ENCODE peak calls at places on chromosomes 16 and 17, in seven cellular contexts. Y, J, G, C, K, P and V are unnamed samples.

GRCh38 chr16:10181196-10182162 is 749 bp downstream of the GRIN2A start:
- DNase-seq in G (peak), P (peak), C (peak), Y (peak), J (peak), K (peak), V (peak)

GRCh38 chr16:75254359-75254837 is 3.0 kb upstream of the BCAR1 start:
- DNase-seq in G (no peak), Y (no peak), J (no peak), P (peak), K (peak), C (peak), V (no peak)

GRCh38 chr16:71369494-71369893 is 11.0 kb downstream of the CALB2 start:
- DNase-seq in C (no peak), P (no peak), K (no peak), G (no peak), Y (no peak), J (no peak), V (no peak)

GRCh38 chr17:21253646-21254441 is 634 bp upstream of the NATD1 start:
- DNase-seq in P (no peak), Y (no peak), G (no peak), C (no peak), K (peak), J (no peak), V (no peak)

GRCh38 chr17:73311428-73311780 is 397 bp downstream of the CDC42EP4 start:
- DNase-seq in J (no peak), Y (no peak), C (no peak), G (no peak), K (peak), P (no peak), V (no peak)

GRCh38 chr16:83715217-83715920 is 92.4 kb upstream of the HSBP1 start:
- DNase-seq in G (no peak), Y (no peak), K (no peak), P (no peak), C (no peak), J (no peak), V (peak)

GRCh38 chr17:19533718-19534561 is at the start of gene SLC47A1:
- DNase-seq in G (peak), C (no peak), Y (peak), P (no peak), J (no peak), K (peak), V (peak)

GRCh38 chr16:9687737-9688319 is 494.4 kb downstream of the GRIN2A start:
- DNase-seq in J (no peak), C (no peak), K (no peak), G (no peak), P (no peak), Y (no peak), V (no peak)

GRCh38 chr17:53150101-53150698 is 672.5 kb upstream of the KIF2B start:
- DNase-seq in Y (peak), P (no peak), K (no peak), J (no peak), C (no peak), G (no peak), V (no peak)

GRCh38 chr17:71427801-71428200 is 693.0 kb upstream of the SOX9 start:
- DNase-seq in K (no peak), C (no peak), Y (no peak), P (no peak), J (no peak), G (no peak), V (no peak)

GRCh38 chr17:28327031-28327607 is 8.1 kb downstream of the TMEM97 start:
- DNase-seq in G (no peak), J (no peak), C (no peak), K (no peak), Y (no peak), P (peak), V (no peak)

GRCh38 chr17:28972437-28972836 is 21.1 kb upstream of the PHF12 start:
- DNase-seq in C (no peak), Y (peak), G (no peak), P (no peak), K (no peak), J (no peak), V (no peak)

GRCh38 chr17:15930426-15930825 is 14.5 kb upstream of the ADORA2B start:
- DNase-seq in J (no peak), C (no peak), Y (no peak), G (no peak), P (no peak), K (no peak), V (no peak)

GRCh38 chr17:292531-293382 is 59.9 kb downstream of the RPH3AL start:
- DNase-seq in P (no peak), G (peak), J (no peak), Y (no peak), C (no peak), K (peak), V (no peak)

GRCh38 chr16:83813818-83814653 is 6.3 kb downstream of the HSBP1 start:
- DNase-seq in J (peak), G (peak), Y (peak), K (no peak), C (peak), P (peak), V (peak)

GRCh38 chr16:19974607-19975006 is 90.0 kb upstream of the GPRC5B start:
- DNase-seq in C (no peak), K (no peak), P (no peak), Y (no peak), J (no peak), G (no peak), V (no peak)

GRCh38 chr16:31711344-31711845 is 162.2 kb upstream of the ZNF267 start:
- DNase-seq in Y (no peak), J (no peak), C (no peak), K (no peak), G (no peak), P (no peak), V (no peak)

DNA sequence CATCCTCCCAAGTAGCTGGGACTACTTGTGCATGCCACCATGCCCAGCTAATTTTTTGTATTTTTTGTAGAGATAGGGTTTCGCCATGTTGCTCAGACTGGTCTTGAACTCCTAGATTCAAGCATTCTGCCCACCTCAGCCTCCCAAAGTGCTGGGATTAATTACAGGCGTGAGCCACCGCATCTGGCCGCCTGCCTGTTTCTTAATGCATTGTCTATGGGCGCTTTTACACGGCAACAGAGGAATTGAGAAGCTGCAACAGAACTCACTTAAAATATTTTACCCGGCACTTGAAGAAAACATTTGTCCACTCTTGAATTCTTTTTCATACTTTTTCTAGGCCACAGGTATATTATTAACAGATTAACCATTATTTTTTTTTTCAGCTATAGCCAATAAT is 9.0 kb upstream of the CEP20 start:
- DNase-seq in Y (no peak), G (no peak), K (no peak), P (no peak), C (no peak), J (no peak), V (no peak)
- H3K4me3 ChIP-seq in Y (no peak), G (no peak), K (no peak), P (no peak), C (no peak), J (no peak), V (no peak)

GRCh38 chr17:82924812-82925211 is 85.0 kb upstream of the ZNF750 start:
- DNase-seq in K (peak), C (no peak), P (no peak), J (no peak), G (no peak), Y (no peak), V (no peak)
- TF ChIP-seq CTCF in K (no peak), C (peak), P (no peak), J (no peak), G (no peak), Y (no peak), V (no peak)

DNA sequence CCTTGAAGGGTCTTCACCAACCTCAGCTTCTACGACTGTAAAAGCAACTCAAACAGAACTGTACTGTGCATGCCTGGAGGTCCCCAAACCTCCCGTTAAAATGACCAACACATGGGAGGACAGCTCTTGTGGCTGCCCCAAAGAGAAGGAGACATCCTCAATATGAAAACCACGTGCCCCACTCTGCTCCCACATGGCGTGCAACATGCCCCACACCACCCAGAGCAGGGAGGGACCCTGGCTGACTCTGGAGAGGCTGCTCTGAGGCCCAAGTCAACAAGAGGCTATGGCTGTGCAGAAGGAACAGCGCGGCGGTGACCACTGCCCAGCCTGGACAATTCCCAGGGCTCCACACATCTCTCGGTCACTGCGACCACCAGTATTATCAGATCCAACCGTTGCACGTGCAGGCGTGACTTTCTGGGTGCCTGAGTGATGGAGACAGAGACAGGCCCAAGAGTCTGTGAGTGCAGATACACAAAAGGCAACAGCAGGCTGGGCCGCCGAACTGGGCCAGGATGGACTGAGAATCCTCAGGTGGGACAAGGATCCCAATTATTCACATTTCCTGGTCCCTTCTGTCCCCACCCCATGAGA is 1.4 kb downstream of the PLD6 start:
- DNase-seq in G (no peak), C (no peak), K (no peak), P (no peak), Y (no peak), J (no peak), V (no peak)
- H3K4me3 ChIP-seq in G (peak), C (peak), K (peak), P (no peak), Y (peak), J (peak), V (peak)

DNA sequence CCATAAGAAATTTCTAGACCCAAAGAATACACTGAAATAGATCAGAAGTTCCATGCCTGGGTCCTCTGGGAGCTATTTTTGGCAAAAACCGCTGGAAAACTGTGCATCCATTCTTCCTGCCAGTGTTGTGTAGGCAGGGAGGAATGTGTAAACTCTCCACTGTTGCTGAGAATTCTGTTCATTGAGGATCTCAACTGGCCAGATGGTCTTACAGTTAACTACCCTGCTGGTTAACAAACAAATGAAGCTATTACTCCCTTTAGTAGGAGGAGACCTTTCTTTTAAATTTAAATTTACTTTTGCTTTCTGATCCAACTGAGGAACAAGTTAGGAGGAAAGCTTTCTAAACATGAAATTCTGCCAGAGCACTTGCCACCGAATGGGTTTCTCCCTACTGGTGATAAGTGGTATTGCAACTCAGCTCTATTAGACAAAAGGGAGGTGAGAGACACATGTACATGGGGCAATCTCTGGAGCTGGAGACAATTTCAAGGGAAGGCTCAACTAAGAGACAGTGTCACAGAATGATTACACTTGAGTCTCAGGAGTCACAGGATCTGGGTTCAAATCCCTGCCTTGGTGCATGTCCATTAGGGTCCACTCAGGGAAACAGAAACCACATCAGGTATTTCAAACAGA is 37.6 kb downstream of the SOCS1 start:
- DNase-seq in K (no peak), G (no peak), J (no peak), P (peak), C (no peak), Y (no peak), V (peak)
- TF ChIP-seq CTCF in K (peak), G (no peak), J (peak), P (peak), C (peak), Y (peak), V (peak)

DNA sequence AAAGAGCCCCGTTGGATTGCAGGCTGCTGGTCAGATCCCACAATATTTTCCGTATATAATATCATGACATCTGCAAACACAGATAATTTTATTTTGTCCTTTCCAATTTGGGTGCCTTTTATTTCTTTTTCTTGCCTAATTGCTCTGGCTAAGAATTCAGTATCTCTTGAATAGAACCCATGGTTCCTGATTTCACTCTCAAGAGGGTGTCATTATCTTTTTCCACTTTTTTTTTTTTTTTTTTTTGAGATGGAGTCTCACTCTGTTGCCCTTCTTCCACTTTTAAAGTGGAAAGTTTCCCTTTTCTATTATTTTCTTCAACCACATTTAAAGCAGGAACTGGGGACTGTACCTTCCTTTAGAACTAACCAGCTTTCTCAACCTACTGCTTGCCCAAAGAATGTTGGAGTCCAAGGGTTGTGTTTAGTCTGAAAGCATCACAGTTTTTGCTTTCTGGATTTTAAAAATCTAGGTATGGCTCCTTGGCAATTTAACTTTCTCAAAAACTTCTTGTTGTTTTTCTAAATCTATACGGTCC is 31.1 kb downstream of the SLFN11 start:
- DNase-seq in C (no peak), P (no peak), Y (no peak), K (no peak), J (no peak), G (no peak), V (no peak)
- H3K4me3 ChIP-seq in C (no peak), P (no peak), Y (no peak), K (no peak), J (no peak), G (no peak), V (no peak)

DNA sequence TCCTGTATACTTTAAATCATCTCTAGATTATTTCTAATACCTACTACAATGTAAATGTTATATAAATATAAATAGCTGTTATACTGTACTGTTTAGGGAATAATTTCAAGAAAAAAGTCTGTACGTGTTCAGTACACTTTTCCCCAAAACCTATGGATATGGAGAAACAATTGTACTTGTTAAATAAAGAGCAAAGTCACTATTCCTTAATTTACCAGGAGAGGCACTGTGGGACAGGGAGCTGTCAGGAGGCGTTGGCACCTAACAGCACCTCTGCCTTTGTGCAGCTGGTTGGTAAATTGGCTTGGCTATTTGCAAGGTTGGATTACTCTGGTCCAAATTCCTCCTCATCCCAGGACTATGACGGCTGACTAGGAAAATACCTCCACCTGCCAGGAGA is 28.0 kb downstream of the CRHR1 start:
- DNase-seq in C (no peak), K (no peak), Y (no peak), G (no peak), P (no peak), J (no peak), V (peak)
- TF ChIP-seq CTCF in C (peak), K (no peak), Y (no peak), G (no peak), P (no peak), J (no peak), V (no peak)

GRCh38 chr17:27296427-27296979 is 2.6 kb downstream of the WSB1 start:
- DNase-seq in Y (no peak), K (no peak), P (peak), C (peak), J (no peak), G (no peak), V (peak)
- H3K4me3 ChIP-seq in Y (peak), K (peak), P (peak), C (peak), J (peak), G (peak), V (peak)

GRCh38 chr16:87017388-87018012 is 299.7 kb downstream of the C16orf95 start:
- DNase-seq in C (peak), J (peak), P (peak), K (peak), Y (no peak), G (no peak), V (peak)
- TF ChIP-seq CTCF in C (peak), J (peak), P (peak), K (no peak), Y (no peak), G (no peak), V (peak)

GRCh38 chr17:48604770-48605329 is at the start of gene HOXB6:
- DNase-seq in K (no peak), Y (no peak), G (no peak), P (no peak), C (no peak), J (no peak), V (peak)
- H3K4me3 ChIP-seq in K (no peak), Y (no peak), G (peak), P (no peak), C (peak), J (no peak), V (peak)

GRCh38 chr17:8598913-8599312 is 31.6 kb downstream of the MYH10 start:
- DNase-seq in K (no peak), J (no peak), Y (no peak), P (no peak), C (no peak), G (no peak), V (no peak)

GRCh38 chr17:8593830-8594229 is 36.7 kb downstream of the MYH10 start:
- DNase-seq in G (no peak), Y (no peak), C (no peak), J (no peak), K (no peak), P (no peak), V (no peak)

GRCh38 chr17:8588877-8589276 is 41.6 kb downstream of the MYH10 start:
- DNase-seq in P (no peak), G (no peak), J (no peak), Y (no peak), K (no peak), C (no peak), V (no peak)

DNA sequence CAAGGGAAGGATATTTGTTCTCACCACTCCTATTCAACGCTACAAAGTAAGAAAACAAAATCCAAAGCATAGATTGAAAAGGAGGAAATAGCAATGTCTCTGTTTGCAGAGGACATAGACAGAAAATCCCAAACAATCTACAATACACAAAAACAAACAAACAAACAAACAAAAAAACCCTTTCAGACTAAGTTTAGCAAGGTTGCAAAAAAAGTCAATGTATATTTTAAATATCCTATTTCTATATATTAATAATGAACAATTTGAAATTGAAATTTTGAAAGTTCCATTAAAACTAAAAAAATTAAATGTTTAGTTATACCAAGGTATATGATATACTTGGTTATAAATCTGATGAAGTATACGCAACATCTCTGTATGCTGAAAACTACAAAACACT is 37.2 kb downstream of the MYH10 start:
- DNase-seq in C (no peak), G (no peak), K (no peak), P (no peak), J (no peak), Y (no peak), V (no peak)
- TF ChIP-seq CTCF in C (no peak), G (no peak), K (no peak), P (no peak), J (no peak), Y (no peak), V (no peak)